ENCODE peak calls at places on chromosomes 13 and 19, in six cellular contexts. One of them, this sample, is unnamed.

GRCh38 chr19:33490041-33490451 is 31.5 kb downstream of the PEPD start:
- DNase-seq in transverse colon: no peak
- DNase-seq in stomach: no peak
- DNase-seq in endothelial cell of umbilical vein: no peak
- DNase-seq in sigmoid colon: peak; percentile 60
- DNase-seq in H1: no peak
- DNase-seq in this sample: no peak

GRCh38 chr13:31195616-31196015 is 4.2 kb upstream of the B3GLCT start:
- DNase-seq in transverse colon: no peak
- DNase-seq in stomach: no peak
- DNase-seq in endothelial cell of umbilical vein: no peak
- DNase-seq in sigmoid colon: no peak
- DNase-seq in H1: no peak
- DNase-seq in this sample: no peak

GRCh38 chr13:27372896-27373295 is 51.5 kb upstream of the GTF3A start:
- DNase-seq in transverse colon: peak; percentile 63
- DNase-seq in stomach: peak; percentile 80
- DNase-seq in endothelial cell of umbilical vein: no peak
- DNase-seq in sigmoid colon: no peak
- DNase-seq in H1: no peak
- DNase-seq in this sample: no peak

GRCh38 chr13:36925603-36926002 is 5.6 kb upstream of the SMAD9 start:
- DNase-seq in transverse colon: no peak
- DNase-seq in stomach: no peak
- DNase-seq in endothelial cell of umbilical vein: no peak
- DNase-seq in sigmoid colon: no peak
- DNase-seq in H1: no peak
- DNase-seq in this sample: no peak

GRCh38 chr19:38059897-38060296 is 152.9 kb downstream of the SIPA1L3 start:
- DNase-seq in transverse colon: no peak
- DNase-seq in stomach: no peak
- DNase-seq in endothelial cell of umbilical vein: peak; percentile 85
- DNase-seq in sigmoid colon: no peak
- DNase-seq in H1: no peak
- DNase-seq in this sample: no peak

GRCh38 chr19:18733196-18733647 is 49.7 kb downstream of the CRTC1 start:
- DNase-seq in transverse colon: peak; percentile 19
- DNase-seq in stomach: peak; percentile 57
- DNase-seq in endothelial cell of umbilical vein: no peak
- DNase-seq in sigmoid colon: peak; percentile 90
- DNase-seq in H1: no peak
- DNase-seq in this sample: no peak

GRCh38 chr13:85970727-85971126 is 171.5 kb upstream of the SLITRK6 start:
- DNase-seq in transverse colon: no peak
- DNase-seq in stomach: no peak
- DNase-seq in endothelial cell of umbilical vein: no peak
- DNase-seq in sigmoid colon: no peak
- DNase-seq in H1: no peak
- DNase-seq in this sample: no peak

GRCh38 chr13:109256866-109257760 is 529.3 kb downstream of the IRS2 start:
- DNase-seq in transverse colon: no peak
- DNase-seq in stomach: no peak
- DNase-seq in endothelial cell of umbilical vein: peak; percentile 42
- DNase-seq in sigmoid colon: no peak
- DNase-seq in H1: no peak
- DNase-seq in this sample: peak; percentile 32

GRCh38 chr19:19744641-19745040 is 11.7 kb upstream of the ZNF14 start:
- DNase-seq in transverse colon: no peak
- DNase-seq in stomach: no peak
- DNase-seq in endothelial cell of umbilical vein: no peak
- DNase-seq in sigmoid colon: no peak
- DNase-seq in H1: no peak
- DNase-seq in this sample: no peak

GRCh38 chr19:6065685-6066365 is 44.5 kb downstream of the RFX2 start:
- DNase-seq in transverse colon: peak; percentile 53
- DNase-seq in stomach: no peak
- DNase-seq in endothelial cell of umbilical vein: peak; percentile 96
- DNase-seq in sigmoid colon: no peak
- DNase-seq in H1: no peak
- DNase-seq in this sample: peak; percentile 69

GRCh38 chr19:54164369-54165068 is 5.0 kb upstream of the LENG1 start:
- DNase-seq in transverse colon: peak; percentile 95
- DNase-seq in stomach: peak; percentile 88
- DNase-seq in endothelial cell of umbilical vein: peak; percentile 84
- DNase-seq in sigmoid colon: peak; percentile 85
- DNase-seq in H1: peak; percentile 76
- DNase-seq in this sample: peak; percentile 92

GRCh38 chr13:93624371-93624777 is 397.8 kb downstream of the GPC6 start:
- DNase-seq in transverse colon: no peak
- DNase-seq in stomach: no peak
- DNase-seq in endothelial cell of umbilical vein: no peak
- DNase-seq in sigmoid colon: no peak
- DNase-seq in H1: no peak
- DNase-seq in this sample: no peak

GRCh38 chr13:100521912-100522490 is 66.6 kb downstream of the GGACT start:
- DNase-seq in transverse colon: no peak
- DNase-seq in stomach: no peak
- DNase-seq in endothelial cell of umbilical vein: no peak
- DNase-seq in sigmoid colon: no peak
- DNase-seq in H1: no peak
- DNase-seq in this sample: no peak

GRCh38 chr13:40189426-40189825 is 477.0 kb downstream of the FOXO1 start:
- DNase-seq in transverse colon: no peak
- DNase-seq in stomach: no peak
- DNase-seq in endothelial cell of umbilical vein: no peak
- DNase-seq in sigmoid colon: no peak
- DNase-seq in H1: no peak
- DNase-seq in this sample: no peak

GRCh38 chr19:8654591-8655339 is 24.3 kb downstream of the NFILZ start:
- DNase-seq in transverse colon: peak; percentile 50
- DNase-seq in stomach: peak; percentile 47
- DNase-seq in endothelial cell of umbilical vein: peak; percentile 35
- DNase-seq in sigmoid colon: peak; percentile 72
- DNase-seq in H1: peak; percentile 13
- DNase-seq in this sample: peak; percentile 87

GRCh38 chr19:50710094-50710493 is 9.5 kb downstream of the SHANK1 start:
- DNase-seq in transverse colon: no peak
- DNase-seq in stomach: no peak
- DNase-seq in endothelial cell of umbilical vein: no peak
- DNase-seq in sigmoid colon: no peak
- DNase-seq in H1: no peak
- DNase-seq in this sample: no peak

GRCh38 chr13:106357198-106357597 is 178.3 kb downstream of the EFNB2 start:
- DNase-seq in transverse colon: no peak
- DNase-seq in stomach: no peak
- DNase-seq in endothelial cell of umbilical vein: peak; percentile 66
- DNase-seq in sigmoid colon: no peak
- DNase-seq in H1: no peak
- DNase-seq in this sample: no peak

GRCh38 chr19:10680545-10681135 is 20.6 kb upstream of the QTRT1 start:
- DNase-seq in transverse colon: no peak
- DNase-seq in stomach: no peak
- DNase-seq in endothelial cell of umbilical vein: no peak
- DNase-seq in sigmoid colon: no peak
- DNase-seq in H1: no peak
- DNase-seq in this sample: no peak

GRCh38 chr13:83895994-83896580 is 13.8 kb upstream of the SLITRK1 start:
- DNase-seq in transverse colon: no peak
- DNase-seq in stomach: no peak
- DNase-seq in endothelial cell of umbilical vein: no peak
- DNase-seq in sigmoid colon: no peak
- DNase-seq in H1: no peak
- DNase-seq in this sample: no peak

GRCh38 chr19:46022061-46022430 is 807 bp downstream of the PGLYRP1 start:
- DNase-seq in transverse colon: no peak
- DNase-seq in stomach: no peak
- DNase-seq in endothelial cell of umbilical vein: no peak
- DNase-seq in sigmoid colon: no peak
- DNase-seq in H1: no peak
- DNase-seq in this sample: no peak

GRCh38 chr13:30849611-30850010 is 56.5 kb upstream of the MEDAG start:
- DNase-seq in transverse colon: no peak
- DNase-seq in stomach: no peak
- DNase-seq in endothelial cell of umbilical vein: no peak
- DNase-seq in sigmoid colon: no peak
- DNase-seq in H1: no peak
- DNase-seq in this sample: no peak

GRCh38 chr13:43805681-43806128 is 18.9 kb upstream of the ENOX1 start:
- DNase-seq in transverse colon: no peak
- DNase-seq in stomach: no peak
- DNase-seq in endothelial cell of umbilical vein: no peak
- DNase-seq in sigmoid colon: no peak
- DNase-seq in H1: no peak
- DNase-seq in this sample: no peak

GRCh38 chr19:51783373-51783772 is 11.6 kb upstream of the FPR3 start:
- DNase-seq in transverse colon: no peak
- DNase-seq in stomach: no peak
- DNase-seq in endothelial cell of umbilical vein: no peak
- DNase-seq in sigmoid colon: no peak
- DNase-seq in H1: no peak
- DNase-seq in this sample: no peak

GRCh38 chr19:33311326-33311682 is 9.0 kb upstream of the CEBPA start:
- DNase-seq in transverse colon: peak; percentile 60
- DNase-seq in stomach: peak; percentile 68
- DNase-seq in endothelial cell of umbilical vein: no peak
- DNase-seq in sigmoid colon: no peak
- DNase-seq in H1: no peak
- DNase-seq in this sample: no peak

GRCh38 chr13:66349945-66350344 is 880.2 kb downstream of the PCDH9 start:
- DNase-seq in transverse colon: no peak
- DNase-seq in stomach: no peak
- DNase-seq in endothelial cell of umbilical vein: no peak
- DNase-seq in sigmoid colon: no peak
- DNase-seq in H1: no peak
- DNase-seq in this sample: no peak

GRCh38 chr13:46926856-46927625 is 30.2 kb upstream of the HTR2A start:
- DNase-seq in transverse colon: no peak
- DNase-seq in stomach: no peak
- DNase-seq in endothelial cell of umbilical vein: no peak
- DNase-seq in sigmoid colon: no peak
- DNase-seq in H1: no peak
- DNase-seq in this sample: no peak

GRCh38 chr13:20394506-20394905 is 131.2 kb downstream of the CRYL1 start:
- DNase-seq in transverse colon: no peak
- DNase-seq in stomach: peak; percentile 17
- DNase-seq in endothelial cell of umbilical vein: no peak
- DNase-seq in sigmoid colon: no peak
- DNase-seq in H1: no peak
- DNase-seq in this sample: peak; percentile 75

DNA sequence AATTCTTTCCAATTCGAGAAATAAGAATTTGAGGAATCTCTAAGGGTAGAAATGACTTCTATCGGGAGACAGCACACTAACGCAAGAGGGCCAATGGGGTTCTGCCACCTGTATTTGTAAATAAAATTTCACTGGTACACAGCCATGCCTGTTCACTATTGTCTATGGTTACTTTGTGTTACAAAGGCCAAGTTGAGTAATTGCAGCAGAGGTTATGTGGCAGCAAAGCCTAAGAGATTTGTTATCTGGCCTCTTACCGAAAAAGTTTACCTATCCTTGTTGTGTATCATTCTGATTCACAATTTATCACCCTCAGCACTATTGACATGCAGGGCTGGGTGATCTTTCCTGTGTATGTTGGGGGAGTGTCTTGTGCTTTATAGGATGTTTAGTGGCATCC is 278.0 kb downstream of the KLF5 start:
- DNase-seq in transverse colon: no peak
- DNase-seq in stomach: peak; percentile 39
- DNase-seq in endothelial cell of umbilical vein: no peak
- DNase-seq in sigmoid colon: no peak
- DNase-seq in H1: no peak
- DNase-seq in this sample: no peak
- TF ChIP-seq CTCF in transverse colon: no peak
- TF ChIP-seq CTCF in stomach: no peak
- TF ChIP-seq CTCF in endothelial cell of umbilical vein: no peak
- TF ChIP-seq CTCF in sigmoid colon: no peak
- TF ChIP-seq CTCF in H1: no peak
- TF ChIP-seq CTCF in this sample: no peak

DNA sequence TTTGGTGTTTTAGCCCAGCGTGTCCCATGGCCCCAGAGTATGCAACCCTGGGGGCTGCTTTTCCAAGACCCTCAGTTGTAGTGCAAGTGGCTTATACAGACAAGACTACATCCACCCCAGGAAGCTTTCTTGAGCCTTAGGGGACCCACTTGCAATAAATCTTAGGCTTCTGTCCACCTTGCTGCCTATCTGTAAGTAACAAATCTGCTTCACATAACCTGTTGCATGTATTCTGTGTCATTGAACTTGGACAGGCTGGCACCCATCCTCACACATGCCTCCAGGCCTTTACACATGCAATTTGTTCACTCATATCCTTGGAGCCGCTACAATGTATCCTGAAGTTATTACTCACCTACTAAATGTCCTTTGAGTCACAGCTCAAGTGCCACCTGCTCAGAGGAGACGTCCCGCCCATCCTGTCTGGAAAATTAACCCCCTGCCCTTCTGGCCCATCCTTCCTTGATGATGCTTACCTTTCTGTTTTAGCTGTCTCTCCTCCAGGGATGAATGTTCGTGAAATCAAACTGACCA is 101.2 kb downstream of the ZNF536 start:
- DNase-seq in transverse colon: no peak
- DNase-seq in stomach: no peak
- DNase-seq in endothelial cell of umbilical vein: no peak
- DNase-seq in sigmoid colon: no peak
- DNase-seq in H1: no peak
- DNase-seq in this sample: no peak
- TF ChIP-seq POLR2AphosphoS5 in transverse colon: no peak
- TF ChIP-seq POLR2AphosphoS5 in stomach: no peak
- TF ChIP-seq POLR2AphosphoS5 in endothelial cell of umbilical vein: no peak
- TF ChIP-seq POLR2AphosphoS5 in sigmoid colon: no peak
- TF ChIP-seq POLR2AphosphoS5 in H1: no peak
- TF ChIP-seq POLR2AphosphoS5 in this sample: no peak

GRCh38 chr13:59112375-59112774 is 1051.4 kb downstream of the DIAPH3 start:
- DNase-seq in transverse colon: peak; percentile 11
- DNase-seq in stomach: no peak
- DNase-seq in endothelial cell of umbilical vein: peak; percentile 71
- DNase-seq in sigmoid colon: peak; percentile 63
- DNase-seq in H1: no peak
- DNase-seq in this sample: no peak

GRCh38 chr13:59111711-59112110 is 1052.0 kb downstream of the DIAPH3 start:
- DNase-seq in transverse colon: no peak
- DNase-seq in stomach: no peak
- DNase-seq in endothelial cell of umbilical vein: peak; percentile 43
- DNase-seq in sigmoid colon: no peak
- DNase-seq in H1: no peak
- DNase-seq in this sample: no peak
- H3K4me1 ChIP-seq in transverse colon: no peaks in the 10 kb centered on the region
- H3K4me1 ChIP-seq in stomach: no peaks in the 10 kb centered on the region
- H3K4me1 ChIP-seq in endothelial cell of umbilical vein: peaks cover 6% of the 10 kb centered on the region
- H3K4me1 ChIP-seq in sigmoid colon: no peaks in the 10 kb centered on the region
- H3K4me1 ChIP-seq in H1: peaks cover 3% of the 10 kb centered on the region
- H3K4me1 ChIP-seq in this sample: no peaks in the 10 kb centered on the region

GRCh38 chr19:13228561-13228960 is 78.3 kb downstream of the IER2 start:
- DNase-seq in transverse colon: no peak
- DNase-seq in stomach: no peak
- DNase-seq in endothelial cell of umbilical vein: no peak
- DNase-seq in sigmoid colon: no peak
- DNase-seq in H1: no peak
- DNase-seq in this sample: no peak
- TF ChIP-seq CTCF in transverse colon: no peak
- TF ChIP-seq CTCF in stomach: no peak
- TF ChIP-seq CTCF in endothelial cell of umbilical vein: no peak
- TF ChIP-seq CTCF in sigmoid colon: no peak
- TF ChIP-seq CTCF in H1: no peak
- TF ChIP-seq CTCF in this sample: no peak

This sample was measured in upper lobe of left lung.